ENCODE peak calls at places on chromosomes 7 and 10, in seven cellular contexts. One of them, this sample, is unnamed.

GRCh38 chr7:139993169-139993568 is 69.6 kb downstream of the PARP12 start:
- DNase-seq in HCEC 1CT: no peak
- DNase-seq in coronary artery: no peak
- DNase-seq in stimulated activated naive CD8-positive, alpha-beta T cell treated with anti-CD3 and anti-CD28 coated beads, Interleukin-15, Interleukin-2, amounts not matched to agents 100 U/mL and 50 U/mL, for 24 hours: no peak
- DNase-seq in T-cell: no peak
- DNase-seq in right lobe of liver: no peak
- DNase-seq in GM10248: no peak
- DNase-seq in this sample: no peak

GRCh38 chr10:110364531-110364937 is 59.8 kb upstream of the SMNDC1 start:
- DNase-seq in T-cell: no peak
- DNase-seq in coronary artery: no peak
- DNase-seq in HCEC 1CT: no peak
- DNase-seq in right lobe of liver: no peak
- DNase-seq in GM10248: no peak
- DNase-seq in stimulated activated naive CD8-positive, alpha-beta T cell treated with anti-CD3 and anti-CD28 coated beads, Interleukin-15, Interleukin-2, amounts not matched to agents 100 U/mL and 50 U/mL, for 24 hours: peak; percentile 72
- DNase-seq in this sample: no peak

GRCh38 chr7:136617176-136617575 is 251.3 kb upstream of the CHRM2 start:
- DNase-seq in right lobe of liver: no peak
- DNase-seq in stimulated activated naive CD8-positive, alpha-beta T cell treated with anti-CD3 and anti-CD28 coated beads, Interleukin-15, Interleukin-2, amounts not matched to agents 100 U/mL and 50 U/mL, for 24 hours: no peak
- DNase-seq in T-cell: no peak
- DNase-seq in HCEC 1CT: peak; percentile 82
- DNase-seq in GM10248: no peak
- DNase-seq in coronary artery: no peak
- DNase-seq in this sample: no peak

GRCh38 chr7:71507665-71508064 is 375.7 kb downstream of the GALNT17 start:
- DNase-seq in GM10248: no peak
- DNase-seq in T-cell: no peak
- DNase-seq in right lobe of liver: no peak
- DNase-seq in stimulated activated naive CD8-positive, alpha-beta T cell treated with anti-CD3 and anti-CD28 coated beads, Interleukin-15, Interleukin-2, amounts not matched to agents 100 U/mL and 50 U/mL, for 24 hours: no peak
- DNase-seq in coronary artery: no peak
- DNase-seq in HCEC 1CT: no peak
- DNase-seq in this sample: no peak

GRCh38 chr10:109762556-109762955 is 160.8 kb downstream of the XPNPEP1 start:
- DNase-seq in right lobe of liver: no peak
- DNase-seq in GM10248: no peak
- DNase-seq in HCEC 1CT: no peak
- DNase-seq in T-cell: no peak
- DNase-seq in stimulated activated naive CD8-positive, alpha-beta T cell treated with anti-CD3 and anti-CD28 coated beads, Interleukin-15, Interleukin-2, amounts not matched to agents 100 U/mL and 50 U/mL, for 24 hours: no peak
- DNase-seq in coronary artery: no peak
- DNase-seq in this sample: no peak

GRCh38 chr7:30789334-30789711 is 18.1 kb downstream of the MINDY4 start:
- DNase-seq in T-cell: no peak
- DNase-seq in stimulated activated naive CD8-positive, alpha-beta T cell treated with anti-CD3 and anti-CD28 coated beads, Interleukin-15, Interleukin-2, amounts not matched to agents 100 U/mL and 50 U/mL, for 24 hours: no peak
- DNase-seq in HCEC 1CT: peak; percentile 85
- DNase-seq in right lobe of liver: no peak
- DNase-seq in coronary artery: no peak
- DNase-seq in GM10248: no peak
- DNase-seq in this sample: no peak

GRCh38 chr7:144256112-144256511 is 8.5 kb downstream of the OR2A7 start:
- DNase-seq in T-cell: no peak
- DNase-seq in coronary artery: peak; percentile 53
- DNase-seq in right lobe of liver: no peak
- DNase-seq in GM10248: no peak
- DNase-seq in stimulated activated naive CD8-positive, alpha-beta T cell treated with anti-CD3 and anti-CD28 coated beads, Interleukin-15, Interleukin-2, amounts not matched to agents 100 U/mL and 50 U/mL, for 24 hours: no peak
- DNase-seq in HCEC 1CT: peak; percentile 0
- DNase-seq in this sample: no peak

GRCh38 chr10:110399163-110400094 is 94.7 kb upstream of the SMNDC1 start:
- DNase-seq in coronary artery: no peak
- DNase-seq in right lobe of liver: no peak
- DNase-seq in GM10248: no peak
- DNase-seq in HCEC 1CT: peak; percentile 99
- DNase-seq in T-cell: no peak
- DNase-seq in stimulated activated naive CD8-positive, alpha-beta T cell treated with anti-CD3 and anti-CD28 coated beads, Interleukin-15, Interleukin-2, amounts not matched to agents 100 U/mL and 50 U/mL, for 24 hours: no peak
- DNase-seq in this sample: no peak

GRCh38 chr7:55210716-55211115 is 154.4 kb upstream of the LANCL2 start:
- DNase-seq in right lobe of liver: no peak
- DNase-seq in coronary artery: no peak
- DNase-seq in T-cell: no peak
- DNase-seq in HCEC 1CT: no peak
- DNase-seq in GM10248: no peak
- DNase-seq in stimulated activated naive CD8-positive, alpha-beta T cell treated with anti-CD3 and anti-CD28 coated beads, Interleukin-15, Interleukin-2, amounts not matched to agents 100 U/mL and 50 U/mL, for 24 hours: no peak
- DNase-seq in this sample: no peak

GRCh38 chr10:47161465-47161864 is 138.5 kb upstream of the GDF10 start:
- DNase-seq in right lobe of liver: no peak
- DNase-seq in T-cell: no peak
- DNase-seq in GM10248: no peak
- DNase-seq in HCEC 1CT: no peak
- DNase-seq in stimulated activated naive CD8-positive, alpha-beta T cell treated with anti-CD3 and anti-CD28 coated beads, Interleukin-15, Interleukin-2, amounts not matched to agents 100 U/mL and 50 U/mL, for 24 hours: no peak
- DNase-seq in coronary artery: no peak
- DNase-seq in this sample: no peak

GRCh38 chr7:93164766-93165165 is 16.6 kb upstream of the SAMD9L start:
- DNase-seq in right lobe of liver: no peak
- DNase-seq in HCEC 1CT: no peak
- DNase-seq in T-cell: no peak
- DNase-seq in GM10248: no peak
- DNase-seq in stimulated activated naive CD8-positive, alpha-beta T cell treated with anti-CD3 and anti-CD28 coated beads, Interleukin-15, Interleukin-2, amounts not matched to agents 100 U/mL and 50 U/mL, for 24 hours: no peak
- DNase-seq in coronary artery: no peak
- DNase-seq in this sample: no peak

GRCh38 chr7:115097175-115097671 is 175.3 kb downstream of the MDFIC start:
- DNase-seq in T-cell: no peak
- DNase-seq in coronary artery: no peak
- DNase-seq in stimulated activated naive CD8-positive, alpha-beta T cell treated with anti-CD3 and anti-CD28 coated beads, Interleukin-15, Interleukin-2, amounts not matched to agents 100 U/mL and 50 U/mL, for 24 hours: no peak
- DNase-seq in right lobe of liver: no peak
- DNase-seq in HCEC 1CT: peak; percentile 80
- DNase-seq in GM10248: no peak
- DNase-seq in this sample: no peak